ENCODE peak calls at places on chromosomes 4 and X, in four cellular contexts. One of them, this sample, is unnamed. For H3K4me1 and H3K27me3, the result is how much of the 10 kb centered on the place peaks cover.

GRCh38 chr4:182540496-182540895 is 297.3 kb downstream of the TENM3 start:
- DNase-seq in lower lobe of right lung: no peak
- DNase-seq in neural progenitor cell: no peak
- DNase-seq in aorta: no peak
- DNase-seq in this sample: no peak

GRCh38 chr4:12844111-12844510 is 640.0 kb downstream of the RAB28 start:
- DNase-seq in lower lobe of right lung: no peak
- DNase-seq in neural progenitor cell: no peak
- DNase-seq in aorta: no peak
- DNase-seq in this sample: no peak

GRCh38 chrX:49230500-49231232 is 2.5 kb downstream of the CACNA1F start:
- DNase-seq in lower lobe of right lung: peak
- DNase-seq in neural progenitor cell: peak
- DNase-seq in aorta: peak
- DNase-seq in this sample: peak

GRCh38 chr4:56976283-56976877 is 1.0 kb downstream of the NOA1 start:
- DNase-seq in lower lobe of right lung: no peak
- DNase-seq in neural progenitor cell: no peak
- DNase-seq in aorta: peak
- DNase-seq in this sample: no peak

GRCh38 chr4:13627185-13627605 is 330 bp downstream of the BOD1L1 start:
- DNase-seq in lower lobe of right lung: peak
- DNase-seq in neural progenitor cell: no peak
- DNase-seq in aorta: peak
- DNase-seq in this sample: no peak

GRCh38 chr4:134708026-134708425 is 506.4 kb upstream of the PABPC4L start:
- DNase-seq in lower lobe of right lung: no peak
- DNase-seq in neural progenitor cell: no peak
- DNase-seq in aorta: no peak
- DNase-seq in this sample: no peak

GRCh38 chrX:8349816-8350544 is 114.7 kb upstream of the VCX3B start:
- DNase-seq in lower lobe of right lung: no peak
- DNase-seq in neural progenitor cell: no peak
- DNase-seq in aorta: no peak
- DNase-seq in this sample: no peak

GRCh38 chrX:13747836-13748235 is 13.3 kb downstream of the OFD1 start:
- DNase-seq in lower lobe of right lung: no peak
- DNase-seq in neural progenitor cell: peak
- DNase-seq in aorta: no peak
- DNase-seq in this sample: peak

GRCh38 chrX:50198348-50198747 is 2.5 kb downstream of the AKAP4 start:
- DNase-seq in lower lobe of right lung: no peak
- DNase-seq in neural progenitor cell: no peak
- DNase-seq in aorta: no peak
- DNase-seq in this sample: no peak

GRCh38 chrX:63713510-63713909 is 71.5 kb downstream of the ARHGEF9 start:
- DNase-seq in lower lobe of right lung: peak
- DNase-seq in neural progenitor cell: peak
- DNase-seq in aorta: no peak
- DNase-seq in this sample: no peak

GRCh38 chr4:71009091-71009490 is 15.6 kb downstream of the DCK start:
- DNase-seq in lower lobe of right lung: no peak
- DNase-seq in neural progenitor cell: no peak
- DNase-seq in aorta: no peak
- DNase-seq in this sample: no peak

GRCh38 chrX:66046612-66047235 is 6.8 kb upstream of the VSIG4 start:
- DNase-seq in lower lobe of right lung: no peak
- DNase-seq in neural progenitor cell: no peak
- DNase-seq in aorta: no peak
- DNase-seq in this sample: no peak

GRCh38 chr4:82820689-82821088 is 22.1 kb upstream of the SCD5 start:
- DNase-seq in lower lobe of right lung: no peak
- DNase-seq in neural progenitor cell: no peak
- DNase-seq in aorta: no peak
- DNase-seq in this sample: no peak

GRCh38 chr4:7342581-7343352 is 92.0 kb downstream of the PSAPL1 start:
- DNase-seq in lower lobe of right lung: peak
- DNase-seq in neural progenitor cell: no peak
- DNase-seq in aorta: no peak
- DNase-seq in this sample: peak

GRCh38 chr4:158777423-158777822 is 8.6 kb downstream of the FNIP2 start:
- DNase-seq in lower lobe of right lung: no peak
- DNase-seq in neural progenitor cell: no peak
- DNase-seq in aorta: no peak
- DNase-seq in this sample: no peak

GRCh38 chrX:48789366-48790220 is 3.2 kb downstream of the GATA1 start:
- DNase-seq in lower lobe of right lung: no peak
- DNase-seq in neural progenitor cell: no peak
- DNase-seq in aorta: no peak
- DNase-seq in this sample: no peak

GRCh38 chr4:183330841-183331240 is 8.6 kb upstream of the CLDN24 start:
- DNase-seq in lower lobe of right lung: no peak
- DNase-seq in neural progenitor cell: no peak
- DNase-seq in aorta: no peak
- DNase-seq in this sample: no peak

GRCh38 chrX:69741706-69742105 is 125.8 kb downstream of the EDA start:
- DNase-seq in lower lobe of right lung: no peak
- DNase-seq in neural progenitor cell: no peak
- DNase-seq in aorta: no peak
- DNase-seq in this sample: no peak

GRCh38 chr4:10716163-10716562 is 31.6 kb upstream of the CLNK start:
- DNase-seq in lower lobe of right lung: no peak
- DNase-seq in neural progenitor cell: no peak
- DNase-seq in aorta: no peak
- DNase-seq in this sample: no peak

GRCh38 chr4:25065451-25065850 is 34.7 kb upstream of the LGI2 start:
- DNase-seq in lower lobe of right lung: no peak
- DNase-seq in neural progenitor cell: no peak
- DNase-seq in aorta: no peak
- DNase-seq in this sample: no peak

GRCh38 chr4:61246003-61246402 is 45.9 kb downstream of the ADGRL3 start:
- DNase-seq in lower lobe of right lung: no peak
- DNase-seq in neural progenitor cell: no peak
- DNase-seq in aorta: no peak
- DNase-seq in this sample: no peak

GRCh38 chr4:15479913-15480185 is 10.2 kb downstream of the CC2D2A start:
- DNase-seq in lower lobe of right lung: no peak
- DNase-seq in neural progenitor cell: no peak
- DNase-seq in aorta: no peak
- DNase-seq in this sample: no peak

GRCh38 chr4:8465615-8466611 is 25.3 kb downstream of the TRMT44 start:
- DNase-seq in lower lobe of right lung: no peak
- DNase-seq in neural progenitor cell: no peak
- DNase-seq in aorta: no peak
- DNase-seq in this sample: no peak

GRCh38 chr4:2859514-2859913 is 15.9 kb downstream of the ADD1 start:
- DNase-seq in lower lobe of right lung: no peak
- DNase-seq in neural progenitor cell: no peak
- DNase-seq in aorta: no peak
- DNase-seq in this sample: no peak

GRCh38 chr4:2858451-2859217 is 15.0 kb downstream of the ADD1 start:
- DNase-seq in lower lobe of right lung: no peak
- DNase-seq in neural progenitor cell: no peak
- DNase-seq in aorta: no peak
- DNase-seq in this sample: no peak

GRCh38 chr4:2855584-2855983 is 11.9 kb downstream of the ADD1 start:
- DNase-seq in lower lobe of right lung: no peak
- DNase-seq in neural progenitor cell: no peak
- DNase-seq in aorta: no peak
- DNase-seq in this sample: no peak

GRCh38 chr4:2856266-2856665 is 12.6 kb downstream of the ADD1 start:
- DNase-seq in lower lobe of right lung: no peak
- DNase-seq in neural progenitor cell: no peak
- DNase-seq in aorta: no peak
- DNase-seq in this sample: no peak

GRCh38 chr4:2857349-2857927 is 13.8 kb downstream of the ADD1 start:
- DNase-seq in lower lobe of right lung: no peak
- DNase-seq in neural progenitor cell: no peak
- DNase-seq in aorta: no peak
- DNase-seq in this sample: no peak
- H3K4me1 ChIP-seq in lower lobe of right lung: half or more
- H3K4me1 ChIP-seq in neural progenitor cell: under half
- H3K4me1 ChIP-seq in aorta: under half
- H3K4me1 ChIP-seq in this sample: half or more

GRCh38 chrX:104565791-104566687 is at the start of gene IL1RAPL2:
- DNase-seq in lower lobe of right lung: peak
- DNase-seq in neural progenitor cell: peak
- DNase-seq in aorta: no peak
- DNase-seq in this sample: no peak
- H3K27me3 ChIP-seq in lower lobe of right lung: under half
- H3K27me3 ChIP-seq in neural progenitor cell: half or more
- H3K27me3 ChIP-seq in aorta: under half
- H3K27me3 ChIP-seq in this sample: under half

GRCh38 chr4:102836596-102836995 is 9.2 kb upstream of the UBE2D3 start:
- DNase-seq in lower lobe of right lung: no peak
- DNase-seq in neural progenitor cell: no peak
- DNase-seq in aorta: no peak
- DNase-seq in this sample: no peak
- H3K4me3 ChIP-seq in lower lobe of right lung: no peak
- H3K4me3 ChIP-seq in neural progenitor cell: no peak
- H3K4me3 ChIP-seq in aorta: no peak
- H3K4me3 ChIP-seq in this sample: no peak

GRCh38 chrX:124719060-124719459 is 372.7 kb downstream of the SH2D1A start:
- DNase-seq in lower lobe of right lung: no peak
- DNase-seq in neural progenitor cell: no peak
- DNase-seq in aorta: no peak
- DNase-seq in this sample: no peak
- H3K4me1 ChIP-seq in lower lobe of right lung: under half
- H3K4me1 ChIP-seq in neural progenitor cell: under half
- H3K4me1 ChIP-seq in aorta: under half
- H3K4me1 ChIP-seq in this sample: under half

DNA sequence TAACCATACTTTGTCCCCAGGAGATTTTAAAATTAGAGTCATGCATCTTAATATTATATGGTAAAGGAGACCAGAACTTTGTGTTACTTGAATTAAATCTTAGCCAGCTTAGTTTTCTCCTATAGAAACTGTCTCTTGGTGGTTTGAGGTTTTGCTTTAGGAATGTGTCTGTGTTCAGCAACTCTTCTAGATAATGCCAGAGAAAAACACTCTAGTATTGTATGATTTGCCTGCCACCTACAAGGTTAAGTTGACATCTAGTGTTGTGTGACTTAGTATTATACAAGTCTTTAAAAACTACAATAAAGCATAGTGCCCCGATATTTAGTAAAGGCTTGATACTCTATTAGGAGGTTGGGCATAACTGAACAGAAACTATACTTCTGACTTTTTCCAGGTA is 2.1 kb downstream of the UGT8 start:
- DNase-seq in lower lobe of right lung: no peak
- DNase-seq in neural progenitor cell: no peak
- DNase-seq in aorta: no peak
- DNase-seq in this sample: no peak
- H3K27me3 ChIP-seq in lower lobe of right lung: under half
- H3K27me3 ChIP-seq in neural progenitor cell: under half
- H3K27me3 ChIP-seq in aorta: under half
- H3K27me3 ChIP-seq in this sample: under half

GRCh38 chr4:41363384-41363981 is 106.8 kb downstream of the UCHL1 start:
- DNase-seq in lower lobe of right lung: no peak
- DNase-seq in neural progenitor cell: peak
- DNase-seq in aorta: peak
- DNase-seq in this sample: peak
- H3K4me3 ChIP-seq in lower lobe of right lung: peak
- H3K4me3 ChIP-seq in neural progenitor cell: peak
- H3K4me3 ChIP-seq in aorta: peak
- H3K4me3 ChIP-seq in this sample: peak

DNA sequence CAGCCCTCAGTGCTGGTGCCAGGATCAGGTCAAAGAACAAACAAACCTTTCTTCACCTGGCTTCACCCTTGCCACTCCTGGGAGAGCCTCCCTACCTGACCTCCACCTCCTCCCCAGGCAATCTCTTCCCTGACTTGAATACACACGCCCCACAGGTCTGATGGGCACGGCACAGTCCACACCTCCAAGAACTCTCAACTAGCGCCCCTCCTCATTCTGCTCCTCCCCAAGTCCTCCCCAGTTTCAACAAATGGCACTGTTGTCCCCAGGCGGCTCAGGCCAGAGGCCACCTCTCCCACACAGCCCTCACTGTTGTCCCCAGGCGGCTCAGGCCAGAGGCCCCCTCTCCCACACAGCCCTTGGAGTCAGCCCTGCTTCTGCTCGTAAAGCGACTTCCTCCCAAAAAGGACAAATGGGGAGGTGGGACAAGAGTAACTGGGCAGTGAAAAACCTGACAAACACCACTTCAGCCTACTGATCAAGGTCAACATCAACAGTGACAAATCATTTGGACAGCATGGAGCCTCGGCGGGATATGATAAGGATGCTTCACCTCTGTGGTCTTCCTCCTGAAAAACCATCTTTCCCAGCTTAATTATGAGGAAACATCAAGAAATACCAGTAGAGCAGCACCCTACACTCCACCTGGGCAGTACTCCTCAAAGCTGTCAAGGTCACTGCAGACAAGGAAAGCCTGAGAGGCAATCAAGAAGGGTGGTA is 2.9 kb downstream of the LETM1 start:
- DNase-seq in lower lobe of right lung: no peak
- DNase-seq in neural progenitor cell: no peak
- DNase-seq in aorta: no peak
- DNase-seq in this sample: no peak
- H3K4me1 ChIP-seq in lower lobe of right lung: under half
- H3K4me1 ChIP-seq in neural progenitor cell: under half
- H3K4me1 ChIP-seq in aorta: under half
- H3K4me1 ChIP-seq in this sample: under half

GRCh38 chrX:136067097-136067496 is 80.2 kb upstream of the FHL1 start:
- DNase-seq in lower lobe of right lung: no peak
- DNase-seq in neural progenitor cell: no peak
- DNase-seq in aorta: no peak
- DNase-seq in this sample: no peak
- H3K27me3 ChIP-seq in lower lobe of right lung: under half
- H3K27me3 ChIP-seq in neural progenitor cell: under half
- H3K27me3 ChIP-seq in aorta: under half
- H3K27me3 ChIP-seq in this sample: under half

DNA sequence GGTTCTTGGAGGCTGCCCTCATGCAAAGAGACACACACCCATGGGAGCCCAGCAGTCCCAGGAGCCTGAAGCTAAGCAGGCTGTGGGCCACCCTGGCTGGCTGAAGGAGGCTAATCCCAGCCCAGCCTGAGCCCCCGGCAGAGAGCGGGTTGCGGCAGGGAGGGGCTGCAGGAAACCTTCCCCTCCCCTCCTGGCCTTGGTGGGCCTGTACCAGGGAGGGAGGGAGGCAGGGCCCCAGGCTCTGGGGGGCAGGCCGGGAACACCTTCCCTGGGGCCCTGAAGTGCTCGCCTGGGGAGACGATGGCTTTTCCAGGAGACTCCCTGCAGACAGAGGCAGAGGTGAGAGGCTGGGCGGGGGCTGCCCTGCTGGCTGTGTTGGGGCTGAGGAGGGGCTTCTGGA is 3.7 kb downstream of the BGN start:
- DNase-seq in lower lobe of right lung: no peak
- DNase-seq in neural progenitor cell: no peak
- DNase-seq in aorta: no peak
- DNase-seq in this sample: no peak
- H3K4me3 ChIP-seq in lower lobe of right lung: peak
- H3K4me3 ChIP-seq in neural progenitor cell: no peak
- H3K4me3 ChIP-seq in aorta: no peak
- H3K4me3 ChIP-seq in this sample: peak

This sample was measured in tibial artery.